ENCODE peak calls at places on chromosomes 13 and 19, in six cellular contexts. One of them, this sample, is unnamed.

GRCh38 chr19:51091895-51092873 is 9.5 kb upstream of the KLK14 start:
- DNase-seq in hippocampal formation: no peak
- DNase-seq in fibroblast of the aortic adventitia: no peak
- DNase-seq in mammary epithelial cell: peak; percentile 53
- DNase-seq in cardiac fibroblast: no peak
- DNase-seq in ACHN: no peak
- DNase-seq in this sample: peak; percentile 58

GRCh38 chr13:83024955-83025594 is 857.2 kb downstream of the SLITRK1 start:
- DNase-seq in mammary epithelial cell: no peak
- DNase-seq in ACHN: no peak
- DNase-seq in cardiac fibroblast: no peak
- DNase-seq in hippocampal formation: no peak
- DNase-seq in fibroblast of the aortic adventitia: peak; percentile 39
- DNase-seq in this sample: no peak

GRCh38 chr19:5515737-5516136 is 52.0 kb downstream of the TINCR start:
- DNase-seq in ACHN: no peak
- DNase-seq in hippocampal formation: no peak
- DNase-seq in cardiac fibroblast: no peak
- DNase-seq in mammary epithelial cell: no peak
- DNase-seq in fibroblast of the aortic adventitia: no peak
- DNase-seq in this sample: no peak

GRCh38 chr13:25860265-25860664 is 191.6 kb downstream of the SHISA2 start:
- DNase-seq in hippocampal formation: no peak
- DNase-seq in ACHN: no peak
- DNase-seq in fibroblast of the aortic adventitia: no peak
- DNase-seq in mammary epithelial cell: no peak
- DNase-seq in cardiac fibroblast: no peak
- DNase-seq in this sample: no peak

GRCh38 chr19:9309974-9310446 is 372 bp upstream of the ZNF699 start:
- DNase-seq in hippocampal formation: peak; percentile 98
- DNase-seq in ACHN: peak; percentile 88
- DNase-seq in cardiac fibroblast: peak; percentile 96
- DNase-seq in fibroblast of the aortic adventitia: peak; percentile 92
- DNase-seq in mammary epithelial cell: no peak
- DNase-seq in this sample: peak; percentile 97

GRCh38 chr19:28990522-28990921 is 222.4 kb downstream of the UQCRFS1 start:
- DNase-seq in mammary epithelial cell: no peak
- DNase-seq in cardiac fibroblast: no peak
- DNase-seq in fibroblast of the aortic adventitia: no peak
- DNase-seq in hippocampal formation: no peak
- DNase-seq in ACHN: no peak
- DNase-seq in this sample: no peak

GRCh38 chr19:6272913-6273600 is 6.7 kb downstream of the MLLT1 start:
- DNase-seq in hippocampal formation: no peak
- DNase-seq in mammary epithelial cell: no peak
- DNase-seq in cardiac fibroblast: no peak
- DNase-seq in fibroblast of the aortic adventitia: no peak
- DNase-seq in ACHN: no peak
- DNase-seq in this sample: no peak

GRCh38 chr19:6801397-6802086 is 29.0 kb downstream of the VAV1 start:
- DNase-seq in ACHN: peak; percentile 40
- DNase-seq in hippocampal formation: no peak
- DNase-seq in mammary epithelial cell: no peak
- DNase-seq in cardiac fibroblast: peak; percentile 15
- DNase-seq in fibroblast of the aortic adventitia: no peak
- DNase-seq in this sample: peak; percentile 72

GRCh38 chr13:109949395-109949794 is 163.0 kb upstream of the IRS2 start:
- DNase-seq in ACHN: no peak
- DNase-seq in mammary epithelial cell: no peak
- DNase-seq in cardiac fibroblast: no peak
- DNase-seq in fibroblast of the aortic adventitia: peak; percentile 3
- DNase-seq in hippocampal formation: no peak
- DNase-seq in this sample: no peak

GRCh38 chr19:11267316-11268085 is 5.2 kb upstream of the DOCK6 start:
- DNase-seq in cardiac fibroblast: no peak
- DNase-seq in mammary epithelial cell: no peak
- DNase-seq in hippocampal formation: no peak
- DNase-seq in fibroblast of the aortic adventitia: no peak
- DNase-seq in ACHN: no peak
- DNase-seq in this sample: no peak

GRCh38 chr19:44401108-44401786 is at the start of gene ZNF285:
- DNase-seq in mammary epithelial cell: peak; percentile 95
- DNase-seq in fibroblast of the aortic adventitia: peak; percentile 97
- DNase-seq in ACHN: peak; percentile 88
- DNase-seq in hippocampal formation: no peak
- DNase-seq in cardiac fibroblast: peak; percentile 97
- DNase-seq in this sample: peak; percentile 48

GRCh38 chr13:52449323-52450011 is 967 bp downstream of the VPS36 start:
- DNase-seq in cardiac fibroblast: no peak
- DNase-seq in mammary epithelial cell: peak; percentile 20
- DNase-seq in fibroblast of the aortic adventitia: no peak
- DNase-seq in ACHN: no peak
- DNase-seq in hippocampal formation: no peak
- DNase-seq in this sample: no peak

GRCh38 chr13:104296301-104296700 is 1230.1 kb upstream of the SLC10A2 start:
- DNase-seq in ACHN: no peak
- DNase-seq in fibroblast of the aortic adventitia: no peak
- DNase-seq in hippocampal formation: no peak
- DNase-seq in cardiac fibroblast: no peak
- DNase-seq in mammary epithelial cell: no peak
- DNase-seq in this sample: no peak